ENCODE peak calls at places on chromosomes 2 and 18, in seven cellular contexts. P is transverse colon; A is cerebellum; U is stimulated activated CD8-positive, alpha-beta memory T cell treated with anti-CD3 and anti-CD28 coated beads, Interleukin-2, amount 100 ng/mL, for 48 hours; Z is ACHN; M is NCI-H2081; K is cardiac fibroblast. J is an unnamed sample.

GRCh38 chr2:98608118-98608961 is at the start of the genes COA5 and UNC50:
- DNase-seq in P (peak), A (peak), U (peak), Z (peak), M (peak), K (peak), J (peak)

GRCh38 chr2:127655209-127656073 is 9.5 kb downstream of the GPR17 start:
- DNase-seq in P (no peak), A (no peak), U (no peak), Z (no peak), M (no peak), K (no peak), J (no peak)

GRCh38 chr2:65063426-65063825 is 7.2 kb downstream of the CEP68 start:
- DNase-seq in P (no peak), A (no peak), U (no peak), Z (no peak), M (no peak), K (no peak), J (no peak)

GRCh38 chr18:54388203-54389142 is 30.8 kb downstream of the C18orf54 start:
- DNase-seq in P (peak), A (no peak), U (peak), Z (peak), M (no peak), K (peak), J (peak)

GRCh38 chr2:127107622-127107999 is 657 bp upstream of the BIN1 start:
- DNase-seq in P (peak), A (no peak), U (no peak), Z (peak), M (no peak), K (no peak), J (no peak)

GRCh38 chr18:51196116-51196810 is 1.2 kb downstream of the MEX3C start:
- DNase-seq in P (peak), A (peak), U (peak), Z (peak), M (no peak), K (peak), J (peak)

GRCh38 chr2:26754972-26755670 is 9.0 kb upstream of the SLC35F6 start:
- DNase-seq in P (no peak), A (no peak), U (no peak), Z (peak), M (no peak), K (no peak), J (no peak)

GRCh38 chr2:108189316-108189715 is 50.5 kb upstream of the SULT1C3 start:
- DNase-seq in P (no peak), A (no peak), U (no peak), Z (no peak), M (no peak), K (peak), J (no peak)

GRCh38 chr2:156331572-156332451 is 709 bp downstream of the NR4A2 start:
- DNase-seq in P (peak), A (peak), U (no peak), Z (peak), M (peak), K (peak), J (no peak)

J was measured in stimulated activated effector memory CD8-positive, alpha-beta T cell treated with anti-CD3 and anti-CD28 coated beads, Interleukin-12 subunit alpha, Interleukin-12 subunit beta, amount 100 ng/mL, for 72 hours.